ENCODE peak calls at places on chromosomes 1 and 21, in four cellular contexts. One of them, this sample, is unnamed.

GRCh38 chr1:167136191-167136614 is 42.3 kb downstream of the STYXL2 start:
- DNase-seq in CD8-positive, alpha-beta T cell: no peak
- DNase-seq in foreskin keratinocyte: peak; percentile 43
- DNase-seq in uterus: no peak
- DNase-seq in this sample: no peak

GRCh38 chr1:243939167-243939848 is 89.3 kb upstream of the AKT3 start:
- DNase-seq in CD8-positive, alpha-beta T cell: peak; percentile 21
- DNase-seq in foreskin keratinocyte: no peak
- DNase-seq in uterus: no peak
- DNase-seq in this sample: no peak

GRCh38 chr1:3858231-3858981 is 1.1 kb downstream of the DFFB start:
- DNase-seq in CD8-positive, alpha-beta T cell: no peak
- DNase-seq in foreskin keratinocyte: peak; percentile 36
- DNase-seq in uterus: peak; percentile 23
- DNase-seq in this sample: peak; percentile 51

GRCh38 chr21:38181101-38181500 is 75.7 kb upstream of the KCNJ15 start:
- DNase-seq in CD8-positive, alpha-beta T cell: no peak
- DNase-seq in foreskin keratinocyte: peak; percentile 69
- DNase-seq in uterus: no peak
- DNase-seq in this sample: no peak

GRCh38 chr1:182993746-182994145 is 29.5 kb upstream of the LAMC1 start:
- DNase-seq in CD8-positive, alpha-beta T cell: no peak
- DNase-seq in foreskin keratinocyte: peak; percentile 90
- DNase-seq in uterus: no peak
- DNase-seq in this sample: no peak

GRCh38 chr1:117821782-117822447 is 107.5 kb downstream of the GDAP2 start:
- DNase-seq in CD8-positive, alpha-beta T cell: no peak
- DNase-seq in foreskin keratinocyte: peak; percentile 88
- DNase-seq in uterus: no peak
- DNase-seq in this sample: peak; percentile 67

GRCh38 chr21:40049959-40050290 is 182.7 kb downstream of the PCP4 start:
- DNase-seq in CD8-positive, alpha-beta T cell: no peak
- DNase-seq in foreskin keratinocyte: no peak
- DNase-seq in uterus: no peak
- DNase-seq in this sample: no peak

GRCh38 chr1:20111452-20111851 is 7.9 kb downstream of the PLA2G2D start:
- DNase-seq in CD8-positive, alpha-beta T cell: no peak
- DNase-seq in foreskin keratinocyte: no peak
- DNase-seq in uterus: no peak
- DNase-seq in this sample: no peak

GRCh38 chr1:23515905-23516304 is 15.1 kb downstream of the E2F2 start:
- DNase-seq in CD8-positive, alpha-beta T cell: no peak
- DNase-seq in foreskin keratinocyte: no peak
- DNase-seq in uterus: no peak
- DNase-seq in this sample: no peak

GRCh38 chr21:37538971-37539590 is 172.5 kb downstream of the DYRK1A start:
- DNase-seq in CD8-positive, alpha-beta T cell: no peak
- DNase-seq in foreskin keratinocyte: no peak
- DNase-seq in uterus: no peak
- DNase-seq in this sample: no peak

GRCh38 chr1:65812065-65812464 is 19.4 kb downstream of the PDE4B start:
- DNase-seq in CD8-positive, alpha-beta T cell: no peak
- DNase-seq in foreskin keratinocyte: peak; percentile 51
- DNase-seq in uterus: no peak
- DNase-seq in this sample: no peak

GRCh38 chr21:15442743-15443142 is 287.0 kb upstream of the USP25 start:
- DNase-seq in CD8-positive, alpha-beta T cell: no peak
- DNase-seq in foreskin keratinocyte: no peak
- DNase-seq in uterus: no peak
- DNase-seq in this sample: no peak

GRCh38 chr1:20322081-20322824 is 31.6 kb downstream of the VWA5B1 start:
- DNase-seq in CD8-positive, alpha-beta T cell: no peak
- DNase-seq in foreskin keratinocyte: no peak
- DNase-seq in uterus: no peak
- DNase-seq in this sample: peak; percentile 78

GRCh38 chr1:180002437-180002836 is 47.8 kb downstream of the CEP350 start:
- DNase-seq in CD8-positive, alpha-beta T cell: no peak
- DNase-seq in foreskin keratinocyte: peak; percentile 67
- DNase-seq in uterus: no peak
- DNase-seq in this sample: no peak
- H3K4me1 ChIP-seq in CD8-positive, alpha-beta T cell: no peaks in the 10 kb centered on the region
- H3K4me1 ChIP-seq in foreskin keratinocyte: no peaks in the 10 kb centered on the region
- H3K4me1 ChIP-seq in uterus: no peaks in the 10 kb centered on the region
- H3K4me1 ChIP-seq in this sample: peaks cover 8% of the 10 kb centered on the region

GRCh38 chr1:17080881-17081280 is 27.0 kb upstream of the SDHB start:
- DNase-seq in CD8-positive, alpha-beta T cell: no peak
- DNase-seq in foreskin keratinocyte: no peak
- DNase-seq in uterus: no peak
- DNase-seq in this sample: no peak
- H3K27ac ChIP-seq in CD8-positive, alpha-beta T cell: no peak overlapping the region
- H3K27ac ChIP-seq in foreskin keratinocyte: no peak overlapping the region
- H3K27ac ChIP-seq in uterus: no peak overlapping the region
- H3K27ac ChIP-seq in this sample: no peak overlapping the region

GRCh38 chr1:240164742-240165141 is 73.1 kb downstream of the FMN2 start:
- DNase-seq in CD8-positive, alpha-beta T cell: no peak
- DNase-seq in foreskin keratinocyte: peak; percentile 4
- DNase-seq in uterus: no peak
- DNase-seq in this sample: no peak

GRCh38 chr1:240170806-240171205 is 79.1 kb downstream of the FMN2 start:
- DNase-seq in CD8-positive, alpha-beta T cell: no peak
- DNase-seq in foreskin keratinocyte: no peak
- DNase-seq in uterus: no peak
- DNase-seq in this sample: no peak

GRCh38 chr1:240170245-240170644 is 78.6 kb downstream of the FMN2 start:
- DNase-seq in CD8-positive, alpha-beta T cell: no peak
- DNase-seq in foreskin keratinocyte: no peak
- DNase-seq in uterus: no peak
- DNase-seq in this sample: no peak

GRCh38 chr1:240171907-240172306 is 80.2 kb downstream of the FMN2 start:
- DNase-seq in CD8-positive, alpha-beta T cell: no peak
- DNase-seq in foreskin keratinocyte: no peak
- DNase-seq in uterus: no peak
- DNase-seq in this sample: no peak

DNA sequence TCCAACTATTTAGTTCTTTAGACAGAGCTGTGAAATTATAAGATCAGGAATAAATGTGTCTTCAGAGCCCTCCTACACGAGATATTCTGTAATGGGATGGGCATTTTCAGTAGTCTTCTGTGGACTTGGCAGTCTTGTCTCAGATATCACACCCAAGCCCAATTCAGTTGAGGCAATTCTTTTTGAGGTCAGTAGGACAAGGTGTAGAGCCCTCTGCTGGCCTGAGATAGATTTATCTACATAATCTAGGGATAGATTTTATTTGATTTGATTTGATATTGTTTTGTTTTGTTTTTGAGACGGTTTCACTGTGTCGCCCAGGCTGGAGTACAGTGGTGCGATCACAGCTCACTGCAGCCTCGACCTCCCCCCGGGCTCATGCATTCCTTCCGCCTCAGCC is 77.5 kb downstream of the FMN2 start:
- DNase-seq in CD8-positive, alpha-beta T cell: no peak
- DNase-seq in foreskin keratinocyte: no peak
- DNase-seq in uterus: no peak
- DNase-seq in this sample: peak; percentile 8
- TF ChIP-seq CTCF in CD8-positive, alpha-beta T cell: no peak
- TF ChIP-seq CTCF in foreskin keratinocyte: no peak
- TF ChIP-seq CTCF in uterus: no peak
- TF ChIP-seq CTCF in this sample: peak; percentile 67

GRCh38 chr1:178540646-178541045 is 27.7 kb downstream of the TEX35 start:
- DNase-seq in CD8-positive, alpha-beta T cell: no peak
- DNase-seq in foreskin keratinocyte: peak; percentile 68
- DNase-seq in uterus: no peak
- DNase-seq in this sample: no peak
- H3K4me1 ChIP-seq in CD8-positive, alpha-beta T cell: peaks cover 11% of the 10 kb centered on the region
- H3K4me1 ChIP-seq in foreskin keratinocyte: peaks cover 37% of the 10 kb centered on the region
- H3K4me1 ChIP-seq in uterus: no peaks in the 10 kb centered on the region
- H3K4me1 ChIP-seq in this sample: peaks cover 25% of the 10 kb centered on the region

GRCh38 chr1:46172321-46172720 is 2.6 kb upstream of the TSPAN1 start:
- DNase-seq in CD8-positive, alpha-beta T cell: no peak
- DNase-seq in foreskin keratinocyte: no peak
- DNase-seq in uterus: no peak
- DNase-seq in this sample: no peak
- H3K27ac ChIP-seq in CD8-positive, alpha-beta T cell: no peak overlapping the region
- H3K27ac ChIP-seq in foreskin keratinocyte: no peak overlapping the region
- H3K27ac ChIP-seq in uterus: no peak overlapping the region
- H3K27ac ChIP-seq in this sample: no peak overlapping the region